ENCODE peak calls at places on chromosomes 16 and 17, in ten cellular contexts. U, D, B, M, A, N, L, E, T and S are unnamed samples.

GRCh38 chr17:57938061-57938502 is 17.1 kb downstream of the CUEDC1 start:
- DNase-seq in U (no peak), D (no peak), B (no peak), M (no peak), A (no peak), N (no peak), L (no peak), E (no peak), T (no peak), S (no peak)

GRCh38 chr17:5838661-5839300 is 231.4 kb upstream of the WSCD1 start:
- DNase-seq in U (no peak), D (no peak), B (no peak), M (peak), A (no peak), N (no peak), L (no peak), E (no peak), T (no peak), S (no peak)

GRCh38 chr16:73878616-73879015 is 418.0 kb upstream of the PSMD7 start:
- DNase-seq in U (peak), D (peak), B (peak), M (peak), A (no peak), N (no peak), L (peak), E (no peak), T (peak), S (no peak)

GRCh38 chr16:50024207-50024606 is 818 bp upstream of the CNEP1R1 start:
- DNase-seq in U (no peak), D (no peak), B (no peak), M (no peak), A (no peak), N (no peak), L (no peak), E (no peak), T (no peak), S (no peak)

GRCh38 chr17:78438271-78438691 is 59.8 kb downstream of the PGS1 start:
- DNase-seq in U (no peak), D (no peak), B (no peak), M (no peak), A (no peak), N (no peak), L (no peak), E (no peak), T (no peak), S (no peak)

GRCh38 chr17:49525831-49526741 is 31.0 kb downstream of the NGFR start:
- DNase-seq in U (no peak), D (no peak), B (no peak), M (no peak), A (no peak), N (no peak), L (no peak), E (no peak), T (no peak), S (no peak)

GRCh38 chr17:17439971-17440843 is 36.6 kb upstream of the MED9 start:
- DNase-seq in U (no peak), D (peak), B (peak), M (peak), A (peak), N (peak), L (peak), E (peak), T (peak), S (no peak)

GRCh38 chr16:5381481-5381880 is 283.9 kb upstream of the EEF2KMT start:
- DNase-seq in U (no peak), D (no peak), B (no peak), M (no peak), A (no peak), N (no peak), L (no peak), E (no peak), T (no peak), S (no peak)

GRCh38 chr17:7393613-7394451 is 493 bp downstream of the PLSCR3 start:
- DNase-seq in U (no peak), D (no peak), B (peak), M (no peak), A (peak), N (peak), L (peak), E (no peak), T (peak), S (no peak)

GRCh38 chr16:54636221-54636793 is 294.4 kb upstream of the IRX5 start:
- DNase-seq in U (no peak), D (no peak), B (no peak), M (no peak), A (no peak), N (no peak), L (no peak), E (no peak), T (no peak), S (no peak)

GRCh38 chr17:55442462-55442861 is 20.8 kb upstream of the MMD start:
- DNase-seq in U (no peak), D (no peak), B (no peak), M (no peak), A (no peak), N (no peak), L (no peak), E (no peak), T (no peak), S (no peak)

GRCh38 chr16:73464834-73465233 is 416.9 kb upstream of the ZFHX3 start:
- DNase-seq in U (no peak), D (no peak), B (no peak), M (no peak), A (no peak), N (no peak), L (no peak), E (no peak), T (no peak), S (no peak)

GRCh38 chr16:1296688-1297412 is 12.6 kb upstream of the UBE2I start:
- DNase-seq in U (no peak), D (no peak), B (peak), M (no peak), A (no peak), N (no peak), L (peak), E (no peak), T (peak), S (no peak)

GRCh38 chr17:45273551-45273957 is 11.7 kb upstream of the SPATA32 start:
- DNase-seq in U (no peak), D (no peak), B (no peak), M (no peak), A (no peak), N (no peak), L (no peak), E (no peak), T (no peak), S (no peak)

GRCh38 chr16:22308824-22309520 is 11.8 kb downstream of the POLR3E start:
- DNase-seq in U (no peak), D (no peak), B (no peak), M (no peak), A (no peak), N (no peak), L (no peak), E (no peak), T (no peak), S (no peak)

GRCh38 chr17:9258115-9259020 is 237.1 kb downstream of the NTN1 start:
- DNase-seq in U (no peak), D (no peak), B (no peak), M (no peak), A (no peak), N (no peak), L (peak), E (no peak), T (no peak), S (no peak)

GRCh38 chr17:62780273-62780672 is 27.8 kb downstream of the MARCHF10 start:
- DNase-seq in U (no peak), D (no peak), B (no peak), M (no peak), A (no peak), N (no peak), L (peak), E (no peak), T (peak), S (no peak)

GRCh38 chr16:20865420-20866126 is 34.6 kb downstream of the DCUN1D3 start:
- DNase-seq in U (no peak), D (no peak), B (peak), M (no peak), A (no peak), N (no peak), L (peak), E (no peak), T (peak), S (no peak)

GRCh38 chr17:45643591-45643990 is 140.5 kb upstream of the CRHR1 start:
- DNase-seq in U (no peak), D (no peak), B (no peak), M (no peak), A (no peak), N (no peak), L (no peak), E (no peak), T (no peak), S (no peak)

GRCh38 chr16:69107311-69107962 is 2.0 kb downstream of the HAS3 start:
- DNase-seq in U (no peak), D (no peak), B (peak), M (no peak), A (no peak), N (no peak), L (no peak), E (no peak), T (no peak), S (no peak)

GRCh38 chr16:70781800-70782199 is 19.2 kb downstream of the VAC14 start:
- DNase-seq in U (no peak), D (no peak), B (no peak), M (no peak), A (no peak), N (no peak), L (no peak), E (no peak), T (no peak), S (no peak)

GRCh38 chr16:10749680-10750035 is 6.0 kb downstream of the NUBP1 start:
- DNase-seq in U (no peak), D (no peak), B (no peak), M (no peak), A (no peak), N (no peak), L (peak), E (no peak), T (no peak), S (no peak)

GRCh38 chr17:78736526-78737079 is 45.5 kb downstream of the CYTH1 start:
- DNase-seq in U (no peak), D (peak), B (peak), M (peak), A (peak), N (peak), L (peak), E (peak), T (peak), S (no peak)

GRCh38 chr17:4711671-4712111 is 1.3 kb downstream of the ARRB2 start:
- DNase-seq in U (no peak), D (no peak), B (no peak), M (peak), A (no peak), N (no peak), L (no peak), E (no peak), T (no peak), S (no peak)

GRCh38 chr17:32007463-32008298 is 498 bp downstream of the LRRC37B start:
- DNase-seq in U (no peak), D (peak), B (peak), M (peak), A (peak), N (peak), L (peak), E (no peak), T (peak), S (no peak)

GRCh38 chr17:64020068-64020766 is at the start of gene ICAM2:
- DNase-seq in U (no peak), D (no peak), B (no peak), M (no peak), A (peak), N (peak), L (no peak), E (no peak), T (no peak), S (no peak)

GRCh38 chr16:21260870-21261791 is 17.0 kb downstream of the CRYM start:
- DNase-seq in U (peak), D (no peak), B (peak), M (no peak), A (no peak), N (no peak), L (peak), E (no peak), T (peak), S (no peak)

GRCh38 chr17:17579691-17580090 is 11.8 kb downstream of the PEMT start:
- DNase-seq in U (no peak), D (no peak), B (no peak), M (no peak), A (no peak), N (no peak), L (no peak), E (no peak), T (no peak), S (no peak)

GRCh38 chr17:59791603-59792457 is 84.4 kb downstream of the VMP1 start:
- DNase-seq in U (no peak), D (no peak), B (no peak), M (no peak), A (no peak), N (no peak), L (no peak), E (no peak), T (no peak), S (no peak)

GRCh38 chr16:8925455-8925854 is 38.3 kb downstream of the USP7 start:
- DNase-seq in U (no peak), D (no peak), B (no peak), M (no peak), A (no peak), N (no peak), L (no peak), E (no peak), T (no peak), S (no peak)

GRCh38 chr16:9407206-9407758 is 315.8 kb downstream of the HAPSTR1 start:
- DNase-seq in U (no peak), D (no peak), B (no peak), M (no peak), A (no peak), N (no peak), L (no peak), E (no peak), T (no peak), S (no peak)

GRCh38 chr16:4081577-4082021 is 34.6 kb downstream of the ADCY9 start:
- DNase-seq in U (no peak), D (no peak), B (no peak), M (no peak), A (no peak), N (no peak), L (no peak), E (no peak), T (no peak), S (no peak)

GRCh38 chr16:46555981-46556380 is 65.2 kb downstream of the SHCBP1 start:
- DNase-seq in U (no peak), D (no peak), B (no peak), M (no peak), A (no peak), N (no peak), L (peak), E (no peak), T (no peak), S (no peak)

GRCh38 chr17:43576563-43577229 is 30.6 kb upstream of the ETV4 start:
- DNase-seq in U (peak), D (peak), B (peak), M (peak), A (peak), N (peak), L (peak), E (peak), T (peak), S (peak)

GRCh38 chr16:47304563-47304962 is 156.3 kb downstream of the ITFG1 start:
- DNase-seq in U (no peak), D (no peak), B (no peak), M (no peak), A (no peak), N (no peak), L (no peak), E (no peak), T (no peak), S (no peak)

GRCh38 chr16:77993111-77993571 is 29.2 kb upstream of the CLEC3A start:
- DNase-seq in U (peak), D (no peak), B (no peak), M (no peak), A (no peak), N (no peak), L (no peak), E (no peak), T (peak), S (no peak)

GRCh38 chr17:82333279-82334171 is at the start of gene SECTM1:
- DNase-seq in U (no peak), D (no peak), B (peak), M (no peak), A (no peak), N (peak), L (no peak), E (peak), T (peak), S (no peak)

GRCh38 chr17:66522591-66523272 is 220.3 kb downstream of the PRKCA start:
- DNase-seq in U (no peak), D (no peak), B (no peak), M (no peak), A (no peak), N (no peak), L (peak), E (no peak), T (peak), S (no peak)

GRCh38 chr17:50634123-50634914 is at the start of gene ABCC3:
- DNase-seq in U (no peak), D (no peak), B (peak), M (no peak), A (no peak), N (no peak), L (no peak), E (no peak), T (peak), S (no peak)

GRCh38 chr16:10581507-10581906 is 1.1 kb upstream of the EMP2 start:
- DNase-seq in U (no peak), D (no peak), B (no peak), M (no peak), A (no peak), N (no peak), L (no peak), E (no peak), T (no peak), S (no peak)